ENCODE peak calls at places on chromosome 19, in four cellular contexts. M is stimulated activated CD8-positive, alpha-beta memory T cell treated with anti-CD3 and anti-CD28 coated beads, Interleukin-2, amount 100 ng/mL, for 1 hour; A is NCI-H345; P is H54. D is an unnamed sample.

GRCh38 chr19:1540353-1540925 is 16.6 kb downstream of the PLK5 start:
- DNase-seq in M (no peak), A (no peak), P (no peak), D (no peak)

GRCh38 chr19:12648088-12648487 is 18.5 kb downstream of the MAN2B1 start:
- DNase-seq in M (no peak), A (no peak), P (no peak), D (no peak)

GRCh38 chr19:45820413-45821102 is 5.5 kb upstream of the RSPH6A start:
- DNase-seq in M (no peak), A (no peak), P (no peak), D (no peak)

GRCh38 chr19:18783958-18784785 is 6.9 kb downstream of the COMP start:
- DNase-seq in M (no peak), A (no peak), P (no peak), D (no peak)

GRCh38 chr19:14004619-14005380 is 1.3 kb downstream of the RFX1 start:
- DNase-seq in M (no peak), A (no peak), P (no peak), D (peak)

GRCh38 chr19:2578391-2578826 is 102.5 kb downstream of the GADD45B start:
- DNase-seq in M (no peak), A (no peak), P (peak), D (no peak)

GRCh38 chr19:43624933-43625332 is 5.5 kb upstream of the ZNF428 start:
- DNase-seq in M (peak), A (no peak), P (no peak), D (no peak)

GRCh38 chr19:5953680-5954213 is 24.2 kb downstream of the RANBP3 start:
- DNase-seq in M (no peak), A (no peak), P (no peak), D (no peak)

GRCh38 chr19:8361921-8362793 is 1.8 kb upstream of the ANGPTL4 start:
- DNase-seq in M (no peak), A (peak), P (peak), D (peak)

GRCh38 chr19:48713041-48713863 is 6.3 kb downstream of the MAMSTR start:
- DNase-seq in M (no peak), A (peak), P (no peak), D (no peak)

GRCh38 chr19:11763117-11763516 is 3.7 kb upstream of the ZNF441 start:
- DNase-seq in M (no peak), A (no peak), P (no peak), D (no peak)

GRCh38 chr19:3132971-3133792 is 2.7 kb upstream of the GNA15 start:
- DNase-seq in M (peak), A (peak), P (peak), D (no peak)

GRCh38 chr19:19115954-19116353 is 22.3 kb downstream of the TMEM161A start:
- DNase-seq in M (peak), A (no peak), P (peak), D (peak)

GRCh38 chr19:2888739-2889224 is 11.9 kb upstream of the ZNF57 start:
- DNase-seq in M (peak), A (no peak), P (no peak), D (no peak)

GRCh38 chr19:7188682-7189629 is 105.3 kb downstream of the INSR start:
- DNase-seq in M (no peak), A (peak), P (no peak), D (peak)

GRCh38 chr19:46254776-46255175 is 25.2 kb downstream of the IGFL1 start:
- DNase-seq in M (no peak), A (no peak), P (no peak), D (no peak)

GRCh38 chr19:16876904-16877361 is 11.9 kb upstream of the F2RL3 start:
- DNase-seq in M (no peak), A (no peak), P (no peak), D (no peak)